ENCODE peak calls at places on chromosomes 13 and 19, in eight cellular contexts. One of them, this sample, is unnamed.

GRCh38 chr13:111265701-111266035 is 54.8 kb upstream of the TEX29 start:
- DNase-seq in HL-60: no peak
- DNase-seq in GM12878: no peak
- DNase-seq in HCT116: no peak
- DNase-seq in SK-N-SH: no peak
- DNase-seq in A549: no peak
- DNase-seq in K562: no peak
- DNase-seq in Panc1: no peak
- DNase-seq in this sample: no peak

GRCh38 chr13:91747164-91747563 is 348.7 kb downstream of the GPC5 start:
- DNase-seq in HL-60: no peak
- DNase-seq in GM12878: no peak
- DNase-seq in HCT116: no peak
- DNase-seq in SK-N-SH: no peak
- DNase-seq in A549: no peak
- DNase-seq in K562: no peak
- DNase-seq in Panc1: no peak
- DNase-seq in this sample: no peak

GRCh38 chr19:19447536-19448237 is 42.2 kb downstream of the GATAD2A start:
- DNase-seq in HL-60: peak
- DNase-seq in GM12878: no peak
- DNase-seq in HCT116: no peak
- DNase-seq in SK-N-SH: no peak
- DNase-seq in A549: no peak
- DNase-seq in K562: no peak
- DNase-seq in Panc1: no peak
- DNase-seq in this sample: no peak

GRCh38 chr13:107374038-107374437 is 806.1 kb upstream of the ARGLU1 start:
- DNase-seq in HL-60: no peak
- DNase-seq in GM12878: no peak
- DNase-seq in HCT116: no peak
- DNase-seq in SK-N-SH: no peak
- DNase-seq in A549: no peak
- DNase-seq in K562: no peak
- DNase-seq in Panc1: no peak
- DNase-seq in this sample: no peak

GRCh38 chr19:45852145-45852750 is 10.7 kb downstream of the SYMPK start:
- DNase-seq in HL-60: no peak
- DNase-seq in GM12878: no peak
- DNase-seq in HCT116: no peak
- DNase-seq in SK-N-SH: no peak
- DNase-seq in A549: no peak
- DNase-seq in K562: no peak
- DNase-seq in Panc1: no peak
- DNase-seq in this sample: no peak

GRCh38 chr19:41607668-41608067 is 19.2 kb downstream of the CEACAM4 start:
- DNase-seq in HL-60: no peak
- DNase-seq in GM12878: no peak
- DNase-seq in HCT116: no peak
- DNase-seq in SK-N-SH: no peak
- DNase-seq in A549: no peak
- DNase-seq in K562: no peak
- DNase-seq in Panc1: no peak
- DNase-seq in this sample: no peak

GRCh38 chr19:32422435-32422834 is 16.9 kb downstream of the DPY19L3 start:
- DNase-seq in HL-60: no peak
- DNase-seq in GM12878: no peak
- DNase-seq in HCT116: no peak
- DNase-seq in SK-N-SH: no peak
- DNase-seq in A549: no peak
- DNase-seq in K562: no peak
- DNase-seq in Panc1: no peak
- DNase-seq in this sample: no peak

GRCh38 chr13:113774177-113775107 is 15.4 kb downstream of the TMEM255B start:
- DNase-seq in HL-60: no peak
- DNase-seq in GM12878: no peak
- DNase-seq in HCT116: no peak
- DNase-seq in SK-N-SH: peak
- DNase-seq in A549: peak
- DNase-seq in K562: no peak
- DNase-seq in Panc1: peak
- DNase-seq in this sample: no peak

GRCh38 chr13:41622545-41623429 is 165.4 kb downstream of the RGCC start:
- DNase-seq in HL-60: no peak
- DNase-seq in GM12878: no peak
- DNase-seq in HCT116: no peak
- DNase-seq in SK-N-SH: no peak
- DNase-seq in A549: no peak
- DNase-seq in K562: no peak
- DNase-seq in Panc1: no peak
- DNase-seq in this sample: no peak

GRCh38 chr13:102236341-102236740 is 165.5 kb downstream of the FGF14 start:
- DNase-seq in HL-60: no peak
- DNase-seq in GM12878: no peak
- DNase-seq in HCT116: no peak
- DNase-seq in SK-N-SH: no peak
- DNase-seq in A549: no peak
- DNase-seq in K562: no peak
- DNase-seq in Panc1: no peak
- DNase-seq in this sample: no peak

GRCh38 chr19:51460164-51460992 is 2.1 kb upstream of the SIGLEC8 start:
- DNase-seq in HL-60: peak
- DNase-seq in GM12878: no peak
- DNase-seq in HCT116: no peak
- DNase-seq in SK-N-SH: peak
- DNase-seq in A549: no peak
- DNase-seq in K562: peak
- DNase-seq in Panc1: no peak
- DNase-seq in this sample: peak

GRCh38 chr19:42352216-42352892 is 26.9 kb downstream of the MEGF8 start:
- DNase-seq in HL-60: no peak
- DNase-seq in GM12878: no peak
- DNase-seq in HCT116: no peak
- DNase-seq in SK-N-SH: peak
- DNase-seq in A549: no peak
- DNase-seq in K562: peak
- DNase-seq in Panc1: no peak
- DNase-seq in this sample: peak

GRCh38 chr13:110248449-110249143 is 58.4 kb downstream of the COL4A1 start:
- DNase-seq in HL-60: no peak
- DNase-seq in GM12878: no peak
- DNase-seq in HCT116: no peak
- DNase-seq in SK-N-SH: no peak
- DNase-seq in A549: no peak
- DNase-seq in K562: no peak
- DNase-seq in Panc1: no peak
- DNase-seq in this sample: no peak

GRCh38 chr13:110254151-110254679 is 52.7 kb downstream of the COL4A1 start:
- DNase-seq in HL-60: no peak
- DNase-seq in GM12878: no peak
- DNase-seq in HCT116: no peak
- DNase-seq in SK-N-SH: no peak
- DNase-seq in A549: no peak
- DNase-seq in K562: no peak
- DNase-seq in Panc1: no peak
- DNase-seq in this sample: no peak

GRCh38 chr13:110249326-110249725 is 57.6 kb downstream of the COL4A1 start:
- DNase-seq in HL-60: no peak
- DNase-seq in GM12878: no peak
- DNase-seq in HCT116: no peak
- DNase-seq in SK-N-SH: no peak
- DNase-seq in A549: no peak
- DNase-seq in K562: no peak
- DNase-seq in Panc1: no peak
- DNase-seq in this sample: no peak

GRCh38 chr13:110251227-110251791 is 55.6 kb downstream of the COL4A1 start:
- DNase-seq in HL-60: no peak
- DNase-seq in GM12878: no peak
- DNase-seq in HCT116: no peak
- DNase-seq in SK-N-SH: no peak
- DNase-seq in A549: no peak
- DNase-seq in K562: no peak
- DNase-seq in Panc1: no peak
- DNase-seq in this sample: no peak

DNA sequence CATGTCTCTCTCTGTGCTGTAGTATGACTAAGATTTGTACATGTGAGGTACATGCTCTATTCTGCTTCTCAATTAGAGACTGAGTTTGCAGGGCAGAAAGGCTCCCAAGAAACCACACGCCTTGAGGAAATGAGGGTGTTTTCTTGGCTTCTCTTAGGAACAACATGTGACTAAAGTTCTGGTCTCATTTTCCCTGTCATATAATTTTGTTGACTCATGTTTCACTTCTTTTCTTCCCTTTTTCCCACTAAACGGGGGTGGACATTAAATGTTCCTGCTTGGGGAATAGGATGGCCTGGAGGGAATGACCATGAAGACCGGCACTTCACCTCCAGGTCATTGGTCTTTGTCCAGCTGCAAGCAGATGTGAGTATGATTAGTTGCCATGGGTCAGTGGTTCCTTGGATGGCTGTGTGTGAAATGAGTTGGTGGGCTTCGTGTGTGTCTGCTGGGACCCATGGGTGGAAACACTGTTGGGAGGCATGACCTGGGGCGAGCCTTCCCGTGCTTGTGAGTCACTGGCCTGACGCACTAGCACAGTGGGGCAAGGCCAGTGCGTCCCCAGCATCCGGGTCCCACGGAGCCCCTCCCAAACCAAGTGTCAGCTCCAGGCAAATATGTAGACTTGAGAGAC is 56.6 kb downstream of the COL4A1 start:
- DNase-seq in HL-60: no peak
- DNase-seq in GM12878: no peak
- DNase-seq in HCT116: no peak
- DNase-seq in SK-N-SH: no peak
- DNase-seq in A549: no peak
- DNase-seq in K562: no peak
- DNase-seq in Panc1: no peak
- DNase-seq in this sample: no peak
- H3K4me3 ChIP-seq in HL-60: no peak
- H3K4me3 ChIP-seq in GM12878: no peak
- H3K4me3 ChIP-seq in HCT116: no peak
- H3K4me3 ChIP-seq in SK-N-SH: no peak
- H3K4me3 ChIP-seq in A549: no peak
- H3K4me3 ChIP-seq in K562: no peak
- H3K4me3 ChIP-seq in Panc1: no peak
- H3K4me3 ChIP-seq in this sample: no peak

GRCh38 chr19:10271543-10272086 is 695 bp downstream of the ICAM1 start:
- DNase-seq in HL-60: peak
- DNase-seq in GM12878: no peak
- DNase-seq in HCT116: no peak
- DNase-seq in SK-N-SH: peak
- DNase-seq in A549: no peak
- DNase-seq in K562: peak
- DNase-seq in Panc1: no peak
- DNase-seq in this sample: no peak

GRCh38 chr19:10269333-10270179 is 1.4 kb upstream of the ICAM1 start:
- DNase-seq in HL-60: peak
- DNase-seq in GM12878: no peak
- DNase-seq in HCT116: peak
- DNase-seq in SK-N-SH: peak
- DNase-seq in A549: no peak
- DNase-seq in K562: peak
- DNase-seq in Panc1: peak
- DNase-seq in this sample: peak

GRCh38 chr19:10270180-10270615 is 722 bp upstream of the ICAM1 start:
- DNase-seq in HL-60: peak
- DNase-seq in GM12878: no peak
- DNase-seq in HCT116: no peak
- DNase-seq in SK-N-SH: peak
- DNase-seq in A549: no peak
- DNase-seq in K562: peak
- DNase-seq in Panc1: no peak
- DNase-seq in this sample: peak

GRCh38 chr19:10268077-10268476 is 2.8 kb upstream of the ICAM1 start:
- DNase-seq in HL-60: no peak
- DNase-seq in GM12878: no peak
- DNase-seq in HCT116: no peak
- DNase-seq in SK-N-SH: no peak
- DNase-seq in A549: no peak
- DNase-seq in K562: no peak
- DNase-seq in Panc1: no peak
- DNase-seq in this sample: no peak

DNA sequence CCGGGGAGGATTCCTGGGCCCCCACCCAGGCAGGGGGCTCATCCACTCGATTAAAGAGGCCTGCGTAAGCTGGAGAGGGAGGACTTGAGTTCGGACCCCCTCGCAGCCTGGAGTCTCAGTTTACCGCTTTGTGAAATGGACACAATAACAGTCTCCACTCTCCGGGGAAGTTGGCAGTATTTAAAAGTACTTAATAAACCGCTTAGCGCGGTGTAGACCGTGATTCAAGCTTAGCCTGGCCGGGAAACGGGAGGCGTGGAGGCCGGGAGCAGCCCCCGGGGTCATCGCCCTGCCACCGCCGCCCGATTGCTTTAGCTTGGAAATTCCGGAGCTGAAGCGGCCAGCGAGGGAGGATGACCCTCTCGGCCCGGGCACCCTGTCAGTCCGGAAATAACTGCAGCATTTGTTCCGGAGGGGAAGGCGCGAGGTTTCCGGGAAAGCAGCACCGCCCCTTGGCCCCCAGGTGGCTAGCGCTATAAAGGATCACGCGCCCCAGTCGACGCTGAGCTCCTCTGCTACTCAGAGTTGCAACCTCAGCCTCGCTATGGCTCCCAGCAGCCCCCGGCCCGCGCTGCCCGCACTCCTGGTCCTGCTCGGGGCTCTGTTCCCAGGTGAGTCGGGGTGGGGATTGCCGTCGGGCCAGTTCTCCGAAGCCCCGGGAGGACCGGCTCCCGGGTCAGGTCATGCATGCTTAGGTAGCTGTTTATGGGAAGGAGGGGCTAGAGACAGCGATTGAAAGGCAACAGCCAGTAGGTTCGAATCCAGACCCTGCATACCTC is at the start of gene ICAM1:
- DNase-seq in HL-60: peak
- DNase-seq in GM12878: no peak
- DNase-seq in HCT116: no peak
- DNase-seq in SK-N-SH: peak
- DNase-seq in A549: no peak
- DNase-seq in K562: peak
- DNase-seq in Panc1: no peak
- DNase-seq in this sample: peak
- TF ChIP-seq CTCF in HL-60: no peak
- TF ChIP-seq CTCF in GM12878: no peak
- TF ChIP-seq CTCF in HCT116: no peak
- TF ChIP-seq CTCF in SK-N-SH: no peak
- TF ChIP-seq CTCF in A549: no peak
- TF ChIP-seq CTCF in K562: no peak
- TF ChIP-seq CTCF in Panc1: no peak
- TF ChIP-seq CTCF in this sample: no peak

GRCh38 chr19:12162513-12162881 is 399 bp upstream of the ZNF136 start:
- DNase-seq in HL-60: no peak
- DNase-seq in GM12878: no peak
- DNase-seq in HCT116: no peak
- DNase-seq in SK-N-SH: no peak
- DNase-seq in A549: no peak
- DNase-seq in K562: no peak
- DNase-seq in Panc1: no peak
- DNase-seq in this sample: no peak
- TF ChIP-seq REST in HL-60: no peak
- TF ChIP-seq REST in GM12878: no peak
- TF ChIP-seq REST in HCT116: no peak
- TF ChIP-seq REST in SK-N-SH: no peak
- TF ChIP-seq REST in A549: no peak
- TF ChIP-seq REST in K562: no peak
- TF ChIP-seq REST in Panc1: no peak
- TF ChIP-seq REST in this sample: no peak

GRCh38 chr19:35153701-35154534 is 617 bp upstream of the FXYD5 start:
- DNase-seq in HL-60: peak
- DNase-seq in GM12878: no peak
- DNase-seq in HCT116: no peak
- DNase-seq in SK-N-SH: peak
- DNase-seq in A549: peak
- DNase-seq in K562: peak
- DNase-seq in Panc1: no peak
- DNase-seq in this sample: peak
- H3K4me3 ChIP-seq in HL-60: peak
- H3K4me3 ChIP-seq in GM12878: peak
- H3K4me3 ChIP-seq in HCT116: peak
- H3K4me3 ChIP-seq in SK-N-SH: peak
- H3K4me3 ChIP-seq in A549: peak
- H3K4me3 ChIP-seq in K562: peak
- H3K4me3 ChIP-seq in Panc1: peak
- H3K4me3 ChIP-seq in this sample: peak